ENCODE peak calls at places on chromosomes 1 and 21, in five cellular contexts. D is H9, W is cardiac muscle cell, U is K562, N is ascending aorta. V is an unnamed sample.

GRCh38 chr21:37348664-37349063 is 17.9 kb upstream of the DYRK1A start:
- DNase-seq in D (no peak), W (no peak), N (no peak), U (no peak), V (no peak)

GRCh38 chr21:37383066-37383465 is 16.5 kb downstream of the DYRK1A start:
- DNase-seq in D (no peak), N (no peak), W (peak), U (no peak), V (no peak)

GRCh38 chr1:15110128-15110866 is 43.2 kb upstream of the TMEM51 start:
- DNase-seq in D (no peak), U (peak), N (no peak), W (no peak), V (no peak)

GRCh38 chr1:184497962-184498723 is 111.3 kb downstream of the C1orf21 start:
- DNase-seq in D (peak), U (no peak), N (no peak), W (no peak), V (peak)

GRCh38 chr1:241605146-241605805 is 34.9 kb downstream of the CHML start:
- DNase-seq in W (peak), D (peak), U (no peak), N (no peak), V (peak)

GRCh38 chr1:42195841-42196240 is 31.3 kb upstream of the GUCA2A start:
- DNase-seq in U (no peak), D (no peak), N (no peak), W (no peak), V (no peak)

GRCh38 chr1:224517171-224517570 is 82.6 kb upstream of the WDR26 start:
- DNase-seq in W (no peak), U (no peak), N (no peak), D (no peak), V (no peak)

GRCh38 chr1:94514095-94514727 is 27.3 kb downstream of the F3 start:
- DNase-seq in D (peak), W (peak), N (no peak), U (no peak), V (peak)

GRCh38 chr1:28666806-28667205 is 1.8 kb upstream of the GMEB1 start:
- DNase-seq in N (no peak), W (no peak), D (no peak), U (no peak), V (no peak)

DNA sequence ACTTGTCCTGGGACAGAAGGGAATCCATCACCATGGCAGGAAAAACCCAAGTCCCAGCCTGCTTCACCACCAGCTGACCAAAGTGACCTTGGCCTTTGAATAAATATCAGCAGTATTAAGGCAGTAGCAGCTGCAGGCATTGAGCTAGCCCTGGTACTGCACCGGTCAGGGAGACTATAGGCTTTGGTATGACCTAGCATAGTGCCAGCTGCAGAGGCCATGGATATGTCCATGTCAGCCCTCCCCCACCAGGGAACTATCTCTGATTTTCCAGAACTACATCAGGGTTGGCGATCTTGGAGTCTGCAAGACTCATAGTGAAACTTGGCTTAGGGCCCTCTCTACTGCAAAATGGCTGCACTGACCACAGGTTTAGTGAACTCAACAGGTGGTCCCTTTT is 49.2 kb upstream of the FAM20B start:
- DNase-seq in U (no peak), W (no peak), D (no peak), N (no peak), V (no peak)
- H3K27ac ChIP-seq in U (no peak), W (no peak), D (no peak), N (no peak), V (no peak)

DNA sequence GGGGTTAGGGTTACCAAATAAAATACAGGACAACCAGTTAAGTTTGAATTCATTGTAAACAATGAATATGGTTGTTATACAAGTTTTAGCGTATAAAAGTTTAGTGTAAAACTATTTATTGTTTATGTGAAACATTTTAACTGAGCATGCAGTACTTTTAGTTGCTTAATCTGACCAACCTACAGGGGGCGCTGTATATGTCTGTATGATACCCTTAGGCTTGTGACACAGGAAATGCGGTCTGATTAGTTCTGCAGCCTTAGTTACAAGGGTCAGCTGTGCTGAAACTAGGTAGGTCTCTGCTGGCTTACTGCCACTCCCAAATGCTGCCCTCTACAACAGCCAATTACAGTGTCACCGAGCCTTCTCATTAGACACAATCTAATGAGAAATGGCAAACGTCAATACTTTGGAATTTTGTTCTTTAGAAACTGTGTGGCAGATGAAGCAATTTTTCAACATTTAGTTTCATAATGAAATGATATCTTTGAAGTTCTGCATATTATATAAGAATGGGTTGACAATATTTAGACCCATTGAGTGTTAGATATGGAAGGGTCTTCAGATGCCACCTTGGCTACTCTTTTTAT is 56.2 kb downstream of the NTNG1 start:
- DNase-seq in W (peak), U (peak), D (peak), N (no peak), V (peak)
- TF ChIP-seq CTCF in W (peak), U (peak), D (peak), N (no peak), V (peak)

GRCh38 chr1:168135116-168135981 is 1.4 kb downstream of the GPR161 start:
- DNase-seq in N (no peak), U (no peak), D (peak), W (no peak), V (peak)
- H3K27ac ChIP-seq in N (peak), U (no peak), D (no peak), W (no peak), V (no peak)

GRCh38 chr1:153474349-153474748 is 13.9 kb upstream of the S100A7 start:
- DNase-seq in W (peak), D (no peak), U (no peak), N (no peak), V (no peak)
- TF ChIP-seq CTCF in W (no peak), D (no peak), U (no peak), N (no peak), V (no peak)

GRCh38 chr1:36794460-36794859 is 239.9 kb downstream of the GRIK3 start:
- DNase-seq in D (no peak), N (no peak), U (no peak), W (no peak), V (no peak)

GRCh38 chr1:36792292-36792691 is 242.0 kb downstream of the GRIK3 start:
- DNase-seq in D (no peak), N (no peak), W (no peak), U (no peak), V (no peak)

GRCh38 chr1:36793452-36793851 is 240.9 kb downstream of the GRIK3 start:
- DNase-seq in W (no peak), N (no peak), D (no peak), U (no peak), V (no peak)

GRCh38 chr1:36797761-36798160 is 236.6 kb downstream of the GRIK3 start:
- DNase-seq in D (no peak), N (no peak), U (no peak), W (no peak), V (no peak)

DNA sequence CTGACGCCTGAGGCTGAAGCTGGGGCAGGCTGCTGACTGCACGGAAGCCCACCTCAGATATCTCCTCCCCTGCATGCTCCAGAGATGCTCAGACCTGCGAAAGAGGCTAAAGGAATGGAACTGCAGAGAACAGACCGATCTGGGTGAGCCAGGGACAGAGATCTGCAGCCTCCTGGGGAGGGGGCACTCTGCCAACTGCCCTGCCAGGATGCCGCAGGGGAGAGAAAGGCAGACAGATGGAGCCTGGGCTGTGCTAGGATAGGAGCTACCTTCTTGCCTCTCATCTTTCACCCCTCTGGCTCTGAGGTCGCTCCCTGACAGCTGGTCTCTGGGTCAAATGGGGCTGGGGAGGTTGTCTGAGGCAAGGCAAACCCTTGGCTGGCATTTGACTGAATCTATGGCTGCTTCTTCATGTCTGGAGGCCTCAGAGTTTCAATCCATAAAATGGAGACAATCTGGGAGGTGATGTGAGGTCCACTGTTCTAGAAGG is 238.2 kb downstream of the GRIK3 start:
- DNase-seq in N (no peak), U (no peak), D (no peak), W (no peak), V (no peak)
- H3K27ac ChIP-seq in N (no peak), U (no peak), D (no peak), W (no peak), V (no peak)

GRCh38 chr1:161763522-161764098 is 2.5 kb upstream of the ATF6 start:
- DNase-seq in D (no peak), N (no peak), W (no peak), U (peak), V (peak)
- TF ChIP-seq CTCF in D (peak), N (peak), W (peak), U (peak), V (peak)

GRCh38 chr1:7960165-7960564 is 1.3 kb upstream of the PARK7 start:
- DNase-seq in N (peak), W (no peak), U (no peak), D (no peak), V (no peak)
- H3K27ac ChIP-seq in N (no peak), W (peak), U (peak), D (no peak), V (no peak)

GRCh38 chr1:6105218-6105679 is 59.6 kb downstream of the KCNAB2 start:
- DNase-seq in U (no peak), W (no peak), D (no peak), N (no peak), V (no peak)
- TF ChIP-seq CTCF in U (no peak), W (no peak), D (peak), N (no peak), V (peak)

GRCh38 chr1:2523191-2523890 is 3.1 kb downstream of the PANK4 start:
- DNase-seq in W (no peak), U (no peak), D (peak), N (no peak), V (peak)
- H3K27ac ChIP-seq in W (no peak), U (no peak), D (no peak), N (no peak), V (no peak)